ENCODE peak calls at places on chromosome 7, in eight cellular contexts. R is GM03348; T is stimulated activated naive CD8-positive, alpha-beta T cell treated with anti-CD3 and anti-CD28 coated beads, Interleukin-15, amount 100 ng/mL, for 72 hours; D is activated CD8-positive, alpha-beta memory T cell treated with anti-CD3 and anti-CD28 coated beads for 1 hour; W is Daoy; B is MV-4-11; Y is activated naive CD8-positive, alpha-beta T cell treated with anti-CD3 and anti-CD28 coated beads, Interleukin-2, amount 50 U/mL, for 16 hours; U is T-cell. P is an unnamed sample.

GRCh38 chr7:36215017-36215621 is 62.1 kb downstream of the EEPD1 start:
- DNase-seq in R (no peak), T (no peak), D (no peak), W (no peak), B (no peak), Y (no peak), U (no peak), P (no peak)

GRCh38 chr7:118184392-118184899 is 482 bp downstream of the LSM8 start:
- DNase-seq in R (no peak), T (no peak), D (no peak), W (peak), B (no peak), Y (no peak), U (no peak), P (peak)

GRCh38 chr7:47945261-47946015 is 2.8 kb downstream of the PKD1L1 start:
- DNase-seq in R (peak), T (peak), D (peak), W (peak), B (peak), Y (peak), U (peak), P (peak)

GRCh38 chr7:17710312-17710711 is 230.0 kb downstream of the SNX13 start:
- DNase-seq in R (no peak), T (no peak), D (no peak), W (no peak), B (no peak), Y (no peak), U (no peak), P (no peak)

GRCh38 chr7:326845-327304 is 36.9 kb downstream of the FOXL3 start:
- DNase-seq in R (no peak), T (no peak), D (no peak), W (no peak), B (no peak), Y (no peak), U (no peak), P (no peak)

GRCh38 chr7:77651544-77652162 is 44.6 kb upstream of the RSBN1L start:
- DNase-seq in R (peak), T (peak), D (no peak), W (peak), B (peak), Y (no peak), U (peak), P (peak)

GRCh38 chr7:85719981-85720963 is 533.4 kb upstream of the SEMA3D start:
- DNase-seq in R (peak), T (no peak), D (no peak), W (peak), B (peak), Y (no peak), U (no peak), P (peak)

GRCh38 chr7:112905950-112906349 is 115.8 kb upstream of the TMEM168 start:
- DNase-seq in R (no peak), T (no peak), D (no peak), W (no peak), B (peak), Y (no peak), U (no peak), P (no peak)

GRCh38 chr7:70072220-70072619 is 473.9 kb downstream of the AUTS2 start:
- DNase-seq in R (peak), T (no peak), D (no peak), W (no peak), B (no peak), Y (no peak), U (no peak), P (peak)

GRCh38 chr7:74454948-74455804 is 1.5 kb downstream of the GTF2IRD1 start:
- DNase-seq in R (no peak), T (no peak), D (no peak), W (no peak), B (no peak), Y (no peak), U (no peak), P (peak)

GRCh38 chr7:106964455-106964854 is 80.0 kb upstream of the PRKAR2B start:
- DNase-seq in R (no peak), T (no peak), D (no peak), W (no peak), B (no peak), Y (no peak), U (no peak), P (no peak)

GRCh38 chr7:17849504-17849903 is 90.8 kb downstream of the SNX13 start:
- DNase-seq in R (peak), T (no peak), D (no peak), W (peak), B (no peak), Y (no peak), U (no peak), P (peak)

GRCh38 chr7:55369427-55369826 is 4.3 kb downstream of the LANCL2 start:
- DNase-seq in R (peak), T (no peak), D (no peak), W (peak), B (peak), Y (no peak), U (no peak), P (peak)

GRCh38 chr7:69395072-69395714 is 203.1 kb upstream of the AUTS2 start:
- DNase-seq in R (peak), T (no peak), D (no peak), W (peak), B (peak), Y (no peak), U (no peak), P (peak)

GRCh38 chr7:116582164-116582732 is 57.4 kb downstream of the CAV1 start:
- DNase-seq in R (peak), T (no peak), D (no peak), W (peak), B (no peak), Y (no peak), U (no peak), P (peak)

GRCh38 chr7:105213619-105214018 is 175.1 kb downstream of the SRPK2 start:
- DNase-seq in R (no peak), T (no peak), D (no peak), W (no peak), B (peak), Y (no peak), U (no peak), P (no peak)

GRCh38 chr7:303425-303824 is 13.5 kb downstream of the FOXL3 start:
- DNase-seq in R (no peak), T (no peak), D (no peak), W (no peak), B (no peak), Y (no peak), U (no peak), P (no peak)

GRCh38 chr7:84231157-84231556 is 36.6 kb upstream of the SEMA3A start:
- DNase-seq in R (peak), T (no peak), D (no peak), W (no peak), B (no peak), Y (no peak), U (no peak), P (peak)

GRCh38 chr7:131861620-131862346 is 305.4 kb upstream of the PODXL start:
- DNase-seq in R (peak), T (no peak), D (no peak), W (peak), B (no peak), Y (no peak), U (no peak), P (peak)

GRCh38 chr7:1670894-1671875 is 1.1 kb downstream of the ELFN1 start:
- DNase-seq in R (no peak), T (peak), D (no peak), W (no peak), B (no peak), Y (no peak), U (no peak), P (no peak)

GRCh38 chr7:111362660-111363059 is 199.6 kb downstream of the IMMP2L start:
- DNase-seq in R (peak), T (no peak), D (no peak), W (peak), B (no peak), Y (no peak), U (no peak), P (peak)

GRCh38 chr7:1563939-1564602 is 5.8 kb downstream of the PSMG3 start:
- DNase-seq in R (no peak), T (no peak), D (no peak), W (no peak), B (no peak), Y (no peak), U (no peak), P (no peak)

GRCh38 chr7:21916176-21916575 is 29.5 kb downstream of the CDCA7L start:
- DNase-seq in R (no peak), T (no peak), D (no peak), W (no peak), B (no peak), Y (no peak), U (no peak), P (no peak)

GRCh38 chr7:141462958-141463357 is 88.3 kb upstream of the AGK start:
- DNase-seq in R (no peak), T (no peak), D (no peak), W (peak), B (no peak), Y (no peak), U (no peak), P (no peak)

GRCh38 chr7:67950321-67951083 is 953.9 kb downstream of the TYW1 start:
- DNase-seq in R (no peak), T (no peak), D (no peak), W (no peak), B (peak), Y (no peak), U (no peak), P (no peak)

GRCh38 chr7:3214090-3214413 is 87.0 kb upstream of the SDK1 start:
- DNase-seq in R (no peak), T (no peak), D (no peak), W (no peak), B (no peak), Y (no peak), U (no peak), P (no peak)

GRCh38 chr7:15358112-15358511 is 203.7 kb downstream of the AGMO start:
- DNase-seq in R (no peak), T (no peak), D (no peak), W (no peak), B (no peak), Y (no peak), U (no peak), P (no peak)

GRCh38 chr7:69722836-69723235 is 124.6 kb downstream of the AUTS2 start:
- DNase-seq in R (no peak), T (no peak), D (no peak), W (no peak), B (no peak), Y (no peak), U (no peak), P (no peak)

GRCh38 chr7:151313857-151314256 is 27.8 kb upstream of the NUB1 start:
- DNase-seq in R (peak), T (no peak), D (no peak), W (peak), B (no peak), Y (no peak), U (no peak), P (peak)

GRCh38 chr7:97973206-97973658 is 16.8 kb downstream of the OCM2 start:
- DNase-seq in R (no peak), T (no peak), D (no peak), W (no peak), B (no peak), Y (no peak), U (no peak), P (no peak)